ENCODE peak calls at places on chromosomes 11 and 22, in eight cellular contexts. T, Z, Y, G, H, E, C and J are unnamed samples.
A peak's percentile ranks its signal among the peaks of the same experiment; 100 is the strongest.

GRCh38 chr11:130786987-130787688 is 129.1 kb downstream of the SNX19 start:
- DNase-seq in T (no peak), Z (no peak), Y (no peak), G (peak; percentile 21), H (no peak), E (no peak), C (no peak), J (no peak)

GRCh38 chr11:91243065-91243464 is 981.6 kb upstream of the FAT3 start:
- DNase-seq in T (no peak), Z (no peak), Y (no peak), G (peak; percentile 14), H (no peak), E (no peak), C (no peak), J (no peak)

GRCh38 chr11:6693342-6694228 is 10.4 kb upstream of the MRPL17 start:
- DNase-seq in T (no peak), Z (peak; percentile 41), Y (no peak), G (peak; percentile 93), H (no peak), E (no peak), C (peak; percentile 97), J (peak; percentile 68)

GRCh38 chr11:2265396-2265795 is 5.0 kb downstream of the ASCL2 start:
- DNase-seq in T (no peak), Z (no peak), Y (peak; percentile 74), G (no peak), H (peak; percentile 21), E (no peak), C (no peak), J (no peak)

GRCh38 chr11:48127521-48128183 is 89.0 kb upstream of the OR4B1 start:
- DNase-seq in T (no peak), Z (no peak), Y (peak; percentile 36), G (no peak), H (no peak), E (no peak), C (no peak), J (no peak)

GRCh38 chr11:69193151-69193550 is 37.4 kb downstream of the SMIM38 start:
- DNase-seq in T (no peak), Z (no peak), Y (no peak), G (no peak), H (no peak), E (no peak), C (no peak), J (no peak)

GRCh38 chr11:74437441-74437840 is 29.9 kb downstream of the KCNE3 start:
- DNase-seq in T (no peak), Z (no peak), Y (no peak), G (peak; percentile 48), H (no peak), E (no peak), C (peak; percentile 29), J (no peak)

GRCh38 chr11:29173660-29174062 is 843.2 kb downstream of the KCNA4 start:
- DNase-seq in T (no peak), Z (no peak), Y (no peak), G (peak; percentile 85), H (no peak), E (no peak), C (peak; percentile 68), J (no peak)

GRCh38 chr22:35961480-35961902 is 67.1 kb downstream of the RBFOX2 start:
- DNase-seq in T (no peak), Z (no peak), Y (peak; percentile 65), G (peak; percentile 92), H (no peak), E (no peak), C (peak; percentile 75), J (no peak)

GRCh38 chr11:11215058-11215815 is 137.8 kb downstream of the CSNK2A3 start:
- DNase-seq in T (no peak), Z (no peak), Y (no peak), G (no peak), H (no peak), E (no peak), C (no peak), J (no peak)

GRCh38 chr11:31487848-31488247 is 21.6 kb downstream of the IMMP1L start:
- DNase-seq in T (no peak), Z (no peak), Y (no peak), G (peak; percentile 85), H (no peak), E (no peak), C (peak; percentile 43), J (peak; percentile 10)

GRCh38 chr11:26201411-26201810 is 130.5 kb upstream of the ANO3 start:
- DNase-seq in T (no peak), Z (no peak), Y (no peak), G (peak; percentile 17), H (no peak), E (no peak), C (peak; percentile 21), J (no peak)

GRCh38 chr22:26170795-26171194 is 1.5 kb downstream of the SEZ6L start:
- DNase-seq in T (peak; percentile 16), Z (no peak), Y (peak; percentile 41), G (no peak), H (no peak), E (peak; percentile 48), C (no peak), J (no peak)

GRCh38 chr11:13222285-13222684 is 55.3 kb upstream of the BMAL1 start:
- DNase-seq in T (no peak), Z (no peak), Y (no peak), G (no peak), H (no peak), E (no peak), C (no peak), J (no peak)

GRCh38 chr11:68204402-68204801 is 8.7 kb downstream of the KMT5B start:
- DNase-seq in T (no peak), Z (no peak), Y (no peak), G (no peak), H (no peak), E (no peak), C (no peak), J (no peak)

GRCh38 chr11:13691296-13691899 is 22.9 kb downstream of the FAR1 start:
- DNase-seq in T (no peak), Z (no peak), Y (no peak), G (peak; percentile 41), H (no peak), E (no peak), C (no peak), J (no peak)

GRCh38 chr11:34266987-34267386 is 90.8 kb downstream of the ABTB2 start:
- DNase-seq in T (peak; percentile 46), Z (no peak), Y (peak; percentile 76), G (peak; percentile 32), H (no peak), E (no peak), C (no peak), J (no peak)

GRCh38 chr11:118774032-118774431 is 16.9 kb downstream of the DDX6 start:
- DNase-seq in T (no peak), Z (no peak), Y (no peak), G (no peak), H (no peak), E (no peak), C (no peak), J (no peak)

GRCh38 chr11:126122863-126123262 is 60.2 kb upstream of the CDON start:
- DNase-seq in T (no peak), Z (no peak), Y (no peak), G (no peak), H (no peak), E (no peak), C (no peak), J (no peak)

GRCh38 chr11:104892723-104893511 is 5.3 kb downstream of the CASP12 start:
- DNase-seq in T (no peak), Z (no peak), Y (no peak), G (peak; percentile 27), H (no peak), E (no peak), C (peak; percentile 51), J (no peak)

GRCh38 chr11:71490044-71490730 is 36.9 kb upstream of the KRTAP5-7 start:
- DNase-seq in T (no peak), Z (no peak), Y (no peak), G (no peak), H (no peak), E (no peak), C (no peak), J (no peak)

GRCh38 chr11:1203505-1204271 is 19.2 kb upstream of the MUC5B start:
- DNase-seq in T (no peak), Z (no peak), Y (no peak), G (no peak), H (no peak), E (peak; percentile 25), C (no peak), J (no peak)

GRCh38 chr11:2885017-2885675 is 429 bp downstream of the CDKN1C start:
- DNase-seq in T (peak; percentile 76), Z (no peak), Y (peak; percentile 88), G (peak; percentile 50), H (no peak), E (peak; percentile 66), C (no peak), J (no peak)

GRCh38 chr11:130379276-130379675 is 49.1 kb downstream of the ADAMTS8 start:
- DNase-seq in T (no peak), Z (no peak), Y (no peak), G (no peak), H (no peak), E (no peak), C (no peak), J (no peak)

GRCh38 chr11:117950999-117951961 is 22.1 kb upstream of the TMPRSS13 start:
- DNase-seq in T (no peak), Z (no peak), Y (no peak), G (no peak), H (peak; percentile 33), E (peak; percentile 62), C (no peak), J (no peak)

GRCh38 chr11:67022961-67023956 is at the start of gene SYT12:
- DNase-seq in T (no peak), Z (no peak), Y (peak; percentile 62), G (peak; percentile 9), H (no peak), E (peak; percentile 39), C (no peak), J (no peak)

GRCh38 chr11:35272391-35272821 is 133.4 kb downstream of the CD44 start:
- DNase-seq in T (no peak), Z (peak; percentile 29), Y (no peak), G (no peak), H (peak; percentile 54), E (peak; percentile 49), C (no peak), J (no peak)

GRCh38 chr11:116454020-116454645 is 318.7 kb downstream of the BUD13 start:
- DNase-seq in T (no peak), Z (peak; percentile 7), Y (peak; percentile 56), G (peak; percentile 53), H (no peak), E (no peak), C (no peak), J (peak; percentile 8)

GRCh38 chr11:69909561-69910518 is 90.6 kb upstream of the FGF3 start:
- DNase-seq in T (no peak), Z (no peak), Y (no peak), G (no peak), H (no peak), E (no peak), C (no peak), J (no peak)

GRCh38 chr11:74748211-74749126 is at the start of gene RNF169:
- DNase-seq in T (peak; percentile 73), Z (peak; percentile 75), Y (peak; percentile 98), G (peak; percentile 97), H (peak; percentile 85), E (peak; percentile 84), C (peak; percentile 94), J (peak; percentile 83)

GRCh38 chr22:25453058-25453457 is 111.4 kb upstream of the GRK3 start:
- DNase-seq in T (no peak), Z (no peak), Y (no peak), G (no peak), H (no peak), E (no peak), C (no peak), J (no peak)